ENCODE peak calls at places on chromosome 3, in four cellular contexts. B is naive thymus-derived CD8-positive, alpha-beta T cell; Z is endothelial cell of umbilical vein; O is fibroblast of the aortic adventitia. R is an unnamed sample.

GRCh38 chr3:18505056-18505455 is 79.9 kb upstream of the SATB1 start:
- DNase-seq in B (no peak), Z (no peak), O (no peak), R (no peak)

GRCh38 chr3:74636981-74637380 is 22.5 kb upstream of the CNTN3 start:
- DNase-seq in B (no peak), Z (no peak), O (no peak), R (no peak)

GRCh38 chr3:13896473-13897154 is 16.7 kb upstream of the WNT7A start:
- DNase-seq in B (peak; percentile 68), Z (peak; percentile 57), O (peak; percentile 74), R (peak; percentile 78)

GRCh38 chr3:118501152-118501551 is 533.5 kb downstream of the IGSF11 start:
- DNase-seq in B (no peak), Z (peak; percentile 18), O (no peak), R (peak; percentile 11)

GRCh38 chr3:2948882-2949281 is 161.3 kb downstream of the IL5RA start:
- DNase-seq in B (no peak), Z (no peak), O (no peak), R (no peak)

GRCh38 chr3:111248406-111248805 is 176.8 kb downstream of the NECTIN3 start:
- DNase-seq in B (no peak), Z (no peak), O (no peak), R (no peak)

GRCh38 chr3:14879161-14879888 is 60.6 kb downstream of the FGD5 start:
- DNase-seq in B (peak; percentile 40), Z (no peak), O (peak; percentile 18), R (no peak)

GRCh38 chr3:83002869-83003445 is 1241.5 kb upstream of the GBE1 start:
- DNase-seq in B (no peak), Z (no peak), O (no peak), R (no peak)

GRCh38 chr3:150049317-150049716 is 78.6 kb upstream of the PFN2 start:
- DNase-seq in B (no peak), Z (no peak), O (no peak), R (peak; percentile 72)

R was measured in adipocyte.